ENCODE peak calls at places on chromosomes 1 and 21, in five cellular contexts. H is lower lobe of right lung, A is OCI-LY7, I is tibial artery, T is uterus. P is an unnamed sample.

GRCh38 chr1:52368383-52369172 is 2.6 kb upstream of the CC2D1B start:
- DNase-seq in H (peak; percentile 77), A (no peak), I (no peak), T (no peak), P (peak; percentile 71)

GRCh38 chr1:24248859-24249258 is 61.8 kb upstream of the IFNLR1 start:
- DNase-seq in H (no peak), A (peak; percentile 25), I (no peak), T (no peak), P (no peak)

GRCh38 chr1:212323065-212323464 is 37.9 kb downstream of the PPP2R5A start:
- DNase-seq in H (no peak), A (no peak), I (no peak), T (no peak), P (no peak)

GRCh38 chr1:17184822-17185484 is 20.0 kb upstream of the PADI1 start:
- DNase-seq in H (no peak), A (no peak), I (no peak), T (no peak), P (no peak)

GRCh38 chr21:41432567-41433460 is 6.8 kb downstream of the MX1 start:
- DNase-seq in H (no peak), A (no peak), I (no peak), T (no peak), P (no peak)

GRCh38 chr1:150362721-150363425 is 1.1 kb upstream of the RPRD2 start:
- DNase-seq in H (no peak), A (no peak), I (no peak), T (no peak), P (no peak)

GRCh38 chr1:201964266-201964665 is 9.0 kb downstream of the TIMM17A start:
- DNase-seq in H (no peak), A (no peak), I (no peak), T (no peak), P (no peak)

GRCh38 chr1:216822480-216822879 is 99.3 kb upstream of the ESRRG start:
- DNase-seq in H (no peak), A (no peak), I (no peak), T (no peak), P (no peak)

GRCh38 chr21:44658913-44659595 is 1.3 kb downstream of the KRTAP12-3 start:
- DNase-seq in H (no peak), A (no peak), I (no peak), T (no peak), P (no peak)

GRCh38 chr1:115238336-115239147 is 99.5 kb downstream of the NGF start:
- DNase-seq in H (no peak), A (no peak), I (no peak), T (no peak), P (no peak)

GRCh38 chr1:90706437-90707362 is 10.4 kb downstream of the BARHL2 start:
- DNase-seq in H (no peak), A (no peak), I (peak; percentile 33), T (no peak), P (no peak)

GRCh38 chr21:44869860-44870747 is 3.4 kb downstream of the PTTG1IP start:
- DNase-seq in H (no peak), A (no peak), I (peak; percentile 77), T (peak; percentile 69), P (peak; percentile 94)

GRCh38 chr1:200034821-200035396 is 7.4 kb downstream of the NR5A2 start:
- DNase-seq in H (no peak), A (no peak), I (no peak), T (no peak), P (no peak)

GRCh38 chr1:151106891-151107290 is 36.3 kb downstream of the GABPB2 start:
- DNase-seq in H (no peak), A (no peak), I (no peak), T (no peak), P (peak; percentile 13)

GRCh38 chr1:14626869-14627607 is 28.6 kb downstream of the KAZN start:
- DNase-seq in H (no peak), A (no peak), I (no peak), T (peak; percentile 32), P (no peak)

GRCh38 chr1:220137006-220137794 is 43.3 kb downstream of the IARS2 start:
- DNase-seq in H (no peak), A (no peak), I (no peak), T (no peak), P (no peak)

GRCh38 chr1:90694846-90695245 is 22.3 kb downstream of the BARHL2 start:
- DNase-seq in H (no peak), A (no peak), I (no peak), T (no peak), P (no peak)

GRCh38 chr1:214551052-214551435 is 358 bp downstream of the PTPN14 start:
- DNase-seq in H (peak; percentile 59), A (no peak), I (peak; percentile 46), T (peak; percentile 63), P (no peak)

GRCh38 chr1:31627301-31627929 is 9.9 kb downstream of the HCRTR1 start:
- DNase-seq in H (peak; percentile 85), A (no peak), I (peak; percentile 45), T (no peak), P (no peak)

GRCh38 chr1:157312270-157312812 is 174.1 kb upstream of the ETV3 start:
- DNase-seq in H (no peak), A (no peak), I (no peak), T (no peak), P (no peak)

GRCh38 chr1:2003564-2004131 is at the start of gene CFAP74:
- DNase-seq in H (no peak), A (no peak), I (no peak), T (no peak), P (no peak)

GRCh38 chr1:208163542-208163941 is 80.6 kb downstream of the PLXNA2 start:
- DNase-seq in H (no peak), A (no peak), I (no peak), T (no peak), P (no peak)

GRCh38 chr1:206658264-206658980 is 23.1 kb downstream of the DYRK3 start:
- DNase-seq in H (peak; percentile 71), A (peak; percentile 82), I (no peak), T (no peak), P (no peak)

GRCh38 chr1:119740261-119740660 is 28.4 kb downstream of the HMGCS2 start:
- DNase-seq in H (no peak), A (no peak), I (no peak), T (no peak), P (no peak)

GRCh38 chr1:82162526-82163420 is 362.0 kb downstream of the ADGRL2 start:
- DNase-seq in H (no peak), A (no peak), I (no peak), T (no peak), P (no peak)

GRCh38 chr21:37767984-37768383 is 148.3 kb downstream of the KCNJ6 start:
- DNase-seq in H (no peak), A (no peak), I (no peak), T (no peak), P (peak; percentile 22)

GRCh38 chr1:20361401-20361800 is 70.7 kb downstream of the VWA5B1 start:
- DNase-seq in H (no peak), A (no peak), I (no peak), T (no peak), P (no peak)

GRCh38 chr1:182143154-182143657 is 81.7 kb upstream of the ZNF648 start:
- DNase-seq in H (peak; percentile 92), A (peak; percentile 77), I (peak; percentile 95), T (peak; percentile 94), P (peak; percentile 94)

GRCh38 chr1:244830639-244831038 is 4.8 kb upstream of the COX20 start:
- DNase-seq in H (no peak), A (no peak), I (no peak), T (no peak), P (no peak)

GRCh38 chr21:16773206-16773605 is 739.6 kb upstream of the CXADR start:
- DNase-seq in H (no peak), A (no peak), I (no peak), T (no peak), P (no peak)

GRCh38 chr1:35795295-35795694 is 12.5 kb upstream of the AGO4 start:
- DNase-seq in H (no peak), A (no peak), I (no peak), T (no peak), P (no peak)

DNA sequence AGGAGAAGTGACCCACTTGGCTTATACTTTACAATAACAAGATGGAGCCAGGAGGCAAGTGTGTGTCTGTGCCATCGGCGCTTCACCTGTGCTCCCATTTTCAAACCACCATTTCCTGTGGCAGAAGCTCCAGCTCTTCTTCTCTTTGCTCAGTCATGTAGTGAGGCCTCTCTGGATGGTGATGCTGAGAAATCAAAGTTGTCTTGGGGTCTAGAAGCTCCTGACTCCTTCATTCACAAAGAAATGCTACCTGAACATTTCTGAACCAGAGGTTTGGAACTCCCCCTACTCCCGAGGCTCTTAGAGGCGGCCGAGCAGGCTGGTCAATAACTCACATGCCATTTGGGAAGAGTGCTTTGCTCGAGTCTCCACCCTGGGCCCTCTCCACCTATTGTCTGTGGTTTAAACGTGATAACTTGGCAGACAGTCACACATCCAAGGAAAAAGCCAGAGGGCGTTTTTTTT is 18.0 kb downstream of the SLAMF1 start:
- DNase-seq in H (no peak), A (no peak), I (no peak), T (no peak), P (no peak)
- TF ChIP-seq CTCF in H (no peak), A (no peak), I (no peak), T (no peak), P (no peak)

GRCh38 chr1:62962794-62963776 is 179.2 kb downstream of the ATG4C start:
- DNase-seq in H (no peak), A (peak; percentile 18), I (no peak), T (no peak), P (peak; percentile 54)
- TF ChIP-seq CTCF in H (peak; percentile 41), A (peak; percentile 70), I (no peak), T (no peak), P (peak; percentile 37)

GRCh38 chr1:8571200-8571984 is 246.0 kb downstream of the RERE start:
- DNase-seq in H (no peak), A (peak; percentile 64), I (peak; percentile 32), T (no peak), P (peak; percentile 33)
- TF ChIP-seq CTCF in H (peak; percentile 47), A (peak; percentile 97), I (peak; percentile 67), T (peak; percentile 68), P (peak; percentile 52)

GRCh38 chr1:43153443-43153842 is 18.6 kb downstream of the EBNA1BP2 start:
- DNase-seq in H (no peak), A (no peak), I (no peak), T (no peak), P (no peak)
- TF ChIP-seq CTCF in H (no peak), A (no peak), I (no peak), T (no peak), P (no peak)

P was measured in MCF 10A.